ENCODE peak calls at places on chromosomes 5 and 9, in ten cellular contexts. A is heart left ventricle, C is endothelial cell of umbilical vein, R is sigmoid colon, Z is gastrocnemius medialis, L is A549, S is body of pancreas, K is H1, H is transverse colon, N is adrenal gland. O is an unnamed sample.

GRCh38 chr5:149007174-149007573 is 55.7 kb downstream of the SH3TC2 start:
- DNase-seq in S (no peak), N (no peak), A (no peak), C (no peak), K (no peak), R (no peak), L (no peak), Z (no peak), H (no peak), O (no peak)

GRCh38 chr5:148972958-148973357 is 89.9 kb downstream of the SH3TC2 start:
- DNase-seq in L (peak; percentile 68), S (peak; percentile 31), N (peak; percentile 49), Z (peak; percentile 48), H (no peak), R (peak; percentile 71), C (peak; percentile 92), A (peak; percentile 56), K (no peak), O (no peak)

GRCh38 chr9:32550046-32550608 is 2.0 kb upstream of the SMIM27 start:
- DNase-seq in S (no peak), C (peak; percentile 56), L (peak; percentile 20), A (no peak), H (no peak), R (no peak), N (no peak), K (no peak), Z (no peak), O (peak; percentile 14)

GRCh38 chr9:112881366-112881765 is 9.3 kb downstream of the SLC46A2 start:
- DNase-seq in N (no peak), L (no peak), Z (no peak), R (no peak), S (no peak), H (no peak), A (no peak), C (no peak), K (no peak), O (no peak)

GRCh38 chr9:133702798-133703570 is 35.2 kb downstream of the SARDH start:
- DNase-seq in C (no peak), H (no peak), L (no peak), R (peak; percentile 56), N (no peak), A (peak; percentile 57), Z (no peak), S (no peak), K (no peak), O (no peak)

GRCh38 chr5:179255527-179256228 is 89.6 kb downstream of the ADAMTS2 start:
- DNase-seq in S (no peak), R (peak; percentile 52), C (no peak), A (no peak), Z (no peak), K (no peak), L (no peak), N (no peak), H (peak; percentile 5), O (no peak)

GRCh38 chr5:178637356-178638069 is 10.7 kb upstream of the CLK4 start:
- DNase-seq in S (no peak), Z (no peak), L (no peak), H (no peak), K (no peak), C (no peak), A (no peak), R (no peak), N (no peak), O (no peak)

GRCh38 chr5:99320461-99320860 is 391.7 kb upstream of the CHD1 start:
- DNase-seq in N (no peak), C (peak; percentile 9), A (no peak), Z (no peak), S (peak; percentile 12), K (no peak), L (peak; percentile 1), H (no peak), R (no peak), O (no peak)

GRCh38 chr9:131727184-131727785 is 12.6 kb downstream of the RAPGEF1 start:
- DNase-seq in N (peak; percentile 66), R (peak; percentile 75), K (no peak), L (no peak), A (no peak), Z (peak; percentile 79), C (peak; percentile 70), H (no peak), S (peak; percentile 58), O (no peak)

GRCh38 chr5:138305797-138306196 is 25.8 kb downstream of the CDC25C start:
- DNase-seq in R (no peak), K (no peak), N (peak; percentile 86), H (no peak), L (peak; percentile 24), S (peak; percentile 23), C (no peak), A (peak; percentile 72), Z (peak; percentile 90), O (peak; percentile 74)

GRCh38 chr5:122292357-122292756 is 19.7 kb upstream of the SNCAIP start:
- DNase-seq in K (no peak), H (no peak), C (peak; percentile 27), S (no peak), N (no peak), R (no peak), Z (no peak), A (no peak), L (no peak), O (no peak)

GRCh38 chr5:22372376-22372775 is 480.8 kb downstream of the CDH12 start:
- DNase-seq in H (no peak), N (no peak), K (no peak), S (no peak), Z (no peak), A (no peak), L (no peak), C (no peak), R (no peak), O (no peak)

GRCh38 chr5:137778772-137779564 is 24.8 kb upstream of the HNRNPA0 start:
- DNase-seq in N (no peak), R (no peak), Z (no peak), H (no peak), S (no peak), C (peak; percentile 59), K (no peak), L (peak; percentile 64), A (no peak), O (no peak)

GRCh38 chr5:68379275-68380026 is 163.9 kb downstream of the PIK3R1 start:
- DNase-seq in C (no peak), Z (no peak), R (peak; percentile 74), S (no peak), K (no peak), A (no peak), L (no peak), N (no peak), H (no peak), O (no peak)

GRCh38 chr5:120655828-120656435 is 191.8 kb downstream of the PRR16 start:
- DNase-seq in H (peak; percentile 10), L (peak; percentile 33), C (peak; percentile 19), S (peak; percentile 50), N (peak; percentile 17), K (no peak), A (no peak), R (no peak), Z (no peak), O (peak; percentile 59)

GRCh38 chr5:145855842-145856267 is 17.0 kb downstream of the GRXCR2 start:
- DNase-seq in A (no peak), K (no peak), H (no peak), S (no peak), R (no peak), Z (no peak), C (no peak), N (peak; percentile 37), L (no peak), O (peak; percentile 72)

GRCh38 chr5:55081541-55081940 is 20.9 kb upstream of the GZMA start:
- DNase-seq in S (no peak), R (no peak), H (no peak), A (no peak), Z (no peak), L (no peak), K (no peak), N (no peak), C (no peak), O (no peak)
- H3K9me3 ChIP-seq in S (peaks cover 5% of the 10 kb centered on the region), R (no peaks in the 10 kb centered on the region), H (no peaks in the 10 kb centered on the region), A (no peaks in the 10 kb centered on the region), Z (no peaks in the 10 kb centered on the region), L (peaks cover 5% of the 10 kb centered on the region), K (peaks cover 32% of the 10 kb centered on the region), N (no peaks in the 10 kb centered on the region), C (no peaks in the 10 kb centered on the region), O (no peaks in the 10 kb centered on the region)

DNA sequence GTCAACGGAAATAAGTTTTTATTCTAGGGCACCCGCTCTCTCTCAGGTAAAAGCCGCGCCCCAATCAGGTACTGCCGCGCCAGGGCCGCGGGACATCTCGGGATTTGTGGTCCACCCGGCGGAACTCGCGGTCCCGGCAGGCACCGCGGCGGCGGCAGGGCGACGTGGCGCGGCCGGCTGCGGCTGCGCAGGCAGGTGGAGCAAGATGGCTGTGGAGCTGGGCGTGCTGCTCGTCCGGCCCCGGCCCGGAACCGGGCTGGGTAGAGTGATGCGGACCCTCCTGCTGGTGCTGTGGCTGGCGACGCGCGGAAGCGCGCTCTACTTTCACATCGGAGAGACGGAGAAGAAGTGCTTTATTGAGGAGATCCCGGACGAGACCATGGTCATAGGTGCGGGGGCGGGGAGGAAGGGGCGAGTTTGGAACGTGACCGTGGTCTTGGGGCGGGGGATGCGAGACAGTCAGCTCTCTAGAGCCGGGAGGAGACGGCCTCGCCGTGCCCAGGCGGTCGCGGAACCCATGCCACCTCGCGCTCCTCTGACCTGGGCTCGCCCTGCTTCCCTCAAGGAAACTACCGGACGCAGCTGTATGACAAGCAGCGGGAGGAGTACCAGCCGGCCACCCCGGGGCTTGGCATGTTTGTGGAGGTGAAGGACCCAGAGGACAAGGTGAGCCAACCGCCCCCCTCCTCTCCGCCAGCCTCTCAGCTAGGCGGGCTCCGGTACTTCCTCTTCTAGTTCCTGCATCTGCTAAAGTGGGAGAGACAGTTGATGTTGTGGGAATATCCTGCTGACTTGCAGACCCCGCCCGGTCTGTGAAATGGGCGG is at the start of gene TMED9:
- DNase-seq in S (peak; percentile 90), H (peak; percentile 91), A (peak; percentile 93), R (peak; percentile 88), K (peak; percentile 60), C (peak; percentile 92), L (peak; percentile 87), Z (peak; percentile 71), N (peak; percentile 81), O (peak; percentile 83)
- TF ChIP-seq POLR2A in S (peak; percentile 93), H (peak; percentile 91), A (peak; percentile 93), R (peak; percentile 70), K (peak; percentile 39), C (peak; percentile 96), L (peak; percentile 98), Z (peak; percentile 80), N (peak; percentile 86), O (no peak)

DNA sequence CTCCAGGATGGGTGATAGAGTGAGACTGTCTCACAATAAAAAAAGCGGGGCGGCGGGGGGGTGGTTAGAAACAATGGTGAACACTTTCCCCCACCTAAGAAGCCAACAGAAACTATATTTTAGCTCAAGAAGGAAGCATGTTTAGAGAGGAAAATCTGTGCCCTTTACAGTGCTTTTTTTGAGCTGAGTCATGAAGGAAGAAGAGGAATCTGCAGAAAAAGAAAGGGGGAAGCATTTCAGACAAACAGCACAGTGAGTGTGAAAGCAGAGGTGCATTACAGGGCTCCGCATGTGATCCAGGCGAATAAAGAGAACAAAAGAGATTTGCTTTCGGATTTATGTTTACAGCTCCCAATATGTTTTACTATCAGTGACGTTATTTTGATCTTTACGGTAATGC is 1504.6 kb upstream of the WWC1 start:
- DNase-seq in S (no peak), K (no peak), A (no peak), R (no peak), H (no peak), C (no peak), N (no peak), Z (no peak), L (no peak), O (no peak)
- H3K9me3 ChIP-seq in S (no peaks in the 10 kb centered on the region), K (peaks cover 7% of the 10 kb centered on the region), A (no peaks in the 10 kb centered on the region), R (no peaks in the 10 kb centered on the region), H (no peaks in the 10 kb centered on the region), C (peaks cover 2% of the 10 kb centered on the region), N (no peaks in the 10 kb centered on the region), Z (no peaks in the 10 kb centered on the region), L (no peaks in the 10 kb centered on the region), O (no peaks in the 10 kb centered on the region)

GRCh38 chr9:111561165-111561719 is 36.3 kb downstream of the ZNF483 start:
- DNase-seq in N (no peak), S (no peak), K (no peak), R (no peak), H (no peak), L (peak; percentile 42), C (no peak), A (no peak), Z (no peak), O (no peak)
- TF ChIP-seq POLR2A in N (no peak), S (no peak), K (no peak), R (no peak), H (no peak), L (no peak), C (no peak), A (no peak), Z (no peak), O (no peak)

O was measured in thyroid gland.